ENCODE peak calls at places on chromosome 11, in seven cellular contexts. One of them, this sample, is unnamed.

GRCh38 chr11:102306048-102306575 is 11.2 kb upstream of the BIRC3 start:
- DNase-seq in RWPE1: peak
- DNase-seq in dorsolateral prefrontal cortex: no peak
- DNase-seq in MCF 10A: peak
- DNase-seq in cardiac fibroblast: no peak
- DNase-seq in transverse colon: peak
- DNase-seq in IMR-90: no peak
- DNase-seq in this sample: no peak

GRCh38 chr11:95363710-95364109 is 132.7 kb upstream of the SESN3 start:
- DNase-seq in RWPE1: no peak
- DNase-seq in dorsolateral prefrontal cortex: no peak
- DNase-seq in MCF 10A: no peak
- DNase-seq in cardiac fibroblast: no peak
- DNase-seq in transverse colon: no peak
- DNase-seq in IMR-90: no peak
- DNase-seq in this sample: no peak

GRCh38 chr11:27453701-27454100 is 18.9 kb downstream of the LGR4 start:
- DNase-seq in RWPE1: no peak
- DNase-seq in dorsolateral prefrontal cortex: no peak
- DNase-seq in MCF 10A: no peak
- DNase-seq in cardiac fibroblast: no peak
- DNase-seq in transverse colon: no peak
- DNase-seq in IMR-90: no peak
- DNase-seq in this sample: no peak

GRCh38 chr11:111905391-111905790 is 6.2 kb downstream of the CRYAB start:
- DNase-seq in RWPE1: no peak
- DNase-seq in dorsolateral prefrontal cortex: no peak
- DNase-seq in MCF 10A: no peak
- DNase-seq in cardiac fibroblast: no peak
- DNase-seq in transverse colon: no peak
- DNase-seq in IMR-90: peak
- DNase-seq in this sample: no peak

GRCh38 chr11:2308713-2309112 is 6.9 kb downstream of the TSPAN32 start:
- DNase-seq in RWPE1: no peak
- DNase-seq in dorsolateral prefrontal cortex: no peak
- DNase-seq in MCF 10A: no peak
- DNase-seq in cardiac fibroblast: no peak
- DNase-seq in transverse colon: no peak
- DNase-seq in IMR-90: no peak
- DNase-seq in this sample: no peak

GRCh38 chr11:133957926-133958325 is 1.2 kb upstream of the IGSF9B start:
- DNase-seq in RWPE1: no peak
- DNase-seq in dorsolateral prefrontal cortex: no peak
- DNase-seq in MCF 10A: no peak
- DNase-seq in cardiac fibroblast: no peak
- DNase-seq in transverse colon: no peak
- DNase-seq in IMR-90: no peak
- DNase-seq in this sample: no peak

GRCh38 chr11:124716596-124716995 is 23.1 kb upstream of the NRGN start:
- DNase-seq in RWPE1: no peak
- DNase-seq in dorsolateral prefrontal cortex: no peak
- DNase-seq in MCF 10A: no peak
- DNase-seq in cardiac fibroblast: peak
- DNase-seq in transverse colon: no peak
- DNase-seq in IMR-90: peak
- DNase-seq in this sample: no peak

GRCh38 chr11:19084661-19085315 is 24.3 kb upstream of the MRGPRX2 start:
- DNase-seq in RWPE1: no peak
- DNase-seq in dorsolateral prefrontal cortex: no peak
- DNase-seq in MCF 10A: no peak
- DNase-seq in cardiac fibroblast: no peak
- DNase-seq in transverse colon: no peak
- DNase-seq in IMR-90: no peak
- DNase-seq in this sample: no peak

GRCh38 chr11:75667268-75667830 is 1.5 kb downstream of the MAP6 start:
- DNase-seq in RWPE1: peak
- DNase-seq in dorsolateral prefrontal cortex: peak
- DNase-seq in MCF 10A: no peak
- DNase-seq in cardiac fibroblast: no peak
- DNase-seq in transverse colon: peak
- DNase-seq in IMR-90: no peak
- DNase-seq in this sample: no peak

GRCh38 chr11:12810497-12810896 is 136.3 kb downstream of the TEAD1 start:
- DNase-seq in RWPE1: no peak
- DNase-seq in dorsolateral prefrontal cortex: no peak
- DNase-seq in MCF 10A: no peak
- DNase-seq in cardiac fibroblast: peak
- DNase-seq in transverse colon: no peak
- DNase-seq in IMR-90: peak
- DNase-seq in this sample: no peak

GRCh38 chr11:108926522-108927380 is 261.9 kb downstream of the DDX10 start:
- DNase-seq in RWPE1: no peak
- DNase-seq in dorsolateral prefrontal cortex: no peak
- DNase-seq in MCF 10A: no peak
- DNase-seq in cardiac fibroblast: no peak
- DNase-seq in transverse colon: no peak
- DNase-seq in IMR-90: no peak
- DNase-seq in this sample: no peak

GRCh38 chr11:117273550-117274289 is 17.4 kb upstream of the BACE1-AS start:
- DNase-seq in RWPE1: peak
- DNase-seq in dorsolateral prefrontal cortex: no peak
- DNase-seq in MCF 10A: peak
- DNase-seq in cardiac fibroblast: peak
- DNase-seq in transverse colon: no peak
- DNase-seq in IMR-90: peak
- DNase-seq in this sample: no peak

GRCh38 chr11:7547091-7547490 is 33.3 kb downstream of the PPFIBP2 start:
- DNase-seq in RWPE1: no peak
- DNase-seq in dorsolateral prefrontal cortex: no peak
- DNase-seq in MCF 10A: no peak
- DNase-seq in cardiac fibroblast: no peak
- DNase-seq in transverse colon: no peak
- DNase-seq in IMR-90: no peak
- DNase-seq in this sample: no peak

GRCh38 chr11:65625628-65626342 is 10.2 kb downstream of the PCNX3 start:
- DNase-seq in RWPE1: no peak
- DNase-seq in dorsolateral prefrontal cortex: peak
- DNase-seq in MCF 10A: no peak
- DNase-seq in cardiac fibroblast: peak
- DNase-seq in transverse colon: peak
- DNase-seq in IMR-90: no peak
- DNase-seq in this sample: no peak

GRCh38 chr11:13679768-13680167 is 11.3 kb downstream of the FAR1 start:
- DNase-seq in RWPE1: no peak
- DNase-seq in dorsolateral prefrontal cortex: no peak
- DNase-seq in MCF 10A: no peak
- DNase-seq in cardiac fibroblast: no peak
- DNase-seq in transverse colon: no peak
- DNase-seq in IMR-90: no peak
- DNase-seq in this sample: no peak

GRCh38 chr11:46392421-46393230 is 1.1 kb upstream of the CHRM4 start:
- DNase-seq in RWPE1: peak
- DNase-seq in dorsolateral prefrontal cortex: no peak
- DNase-seq in MCF 10A: peak
- DNase-seq in cardiac fibroblast: peak
- DNase-seq in transverse colon: peak
- DNase-seq in IMR-90: peak
- DNase-seq in this sample: peak

GRCh38 chr11:46393231-46393616 is 1.6 kb upstream of the CHRM4 start:
- DNase-seq in RWPE1: no peak
- DNase-seq in dorsolateral prefrontal cortex: no peak
- DNase-seq in MCF 10A: no peak
- DNase-seq in cardiac fibroblast: no peak
- DNase-seq in transverse colon: no peak
- DNase-seq in IMR-90: no peak
- DNase-seq in this sample: no peak

GRCh38 chr11:46390331-46391171 is 1.0 kb downstream of the CHRM4 start:
- DNase-seq in RWPE1: no peak
- DNase-seq in dorsolateral prefrontal cortex: no peak
- DNase-seq in MCF 10A: no peak
- DNase-seq in cardiac fibroblast: no peak
- DNase-seq in transverse colon: no peak
- DNase-seq in IMR-90: no peak
- DNase-seq in this sample: no peak

GRCh38 chr11:46391186-46391577 is 394 bp downstream of the CHRM4 start:
- DNase-seq in RWPE1: no peak
- DNase-seq in dorsolateral prefrontal cortex: no peak
- DNase-seq in MCF 10A: no peak
- DNase-seq in cardiac fibroblast: no peak
- DNase-seq in transverse colon: no peak
- DNase-seq in IMR-90: no peak
- DNase-seq in this sample: no peak

GRCh38 chr11:46391578-46392420 is at the start of gene CHRM4:
- DNase-seq in RWPE1: peak
- DNase-seq in dorsolateral prefrontal cortex: no peak
- DNase-seq in MCF 10A: no peak
- DNase-seq in cardiac fibroblast: no peak
- DNase-seq in transverse colon: peak
- DNase-seq in IMR-90: peak
- DNase-seq in this sample: peak
- TF ChIP-seq CTCF in RWPE1: peak
- TF ChIP-seq CTCF in dorsolateral prefrontal cortex: peak
- TF ChIP-seq CTCF in MCF 10A: peak
- TF ChIP-seq CTCF in cardiac fibroblast: peak
- TF ChIP-seq CTCF in transverse colon: no peak
- TF ChIP-seq CTCF in IMR-90: peak
- TF ChIP-seq CTCF in this sample: peak

GRCh38 chr11:8834379-8834778 is 76.6 kb upstream of the AKIP1 start:
- DNase-seq in RWPE1: no peak
- DNase-seq in dorsolateral prefrontal cortex: no peak
- DNase-seq in MCF 10A: no peak
- DNase-seq in cardiac fibroblast: no peak
- DNase-seq in transverse colon: no peak
- DNase-seq in IMR-90: no peak
- DNase-seq in this sample: no peak

GRCh38 chr11:8841899-8842298 is 69.1 kb upstream of the AKIP1 start:
- DNase-seq in RWPE1: no peak
- DNase-seq in dorsolateral prefrontal cortex: no peak
- DNase-seq in MCF 10A: no peak
- DNase-seq in cardiac fibroblast: peak
- DNase-seq in transverse colon: no peak
- DNase-seq in IMR-90: peak
- DNase-seq in this sample: no peak

GRCh38 chr11:8839957-8840945 is 70.7 kb upstream of the AKIP1 start:
- DNase-seq in RWPE1: no peak
- DNase-seq in dorsolateral prefrontal cortex: no peak
- DNase-seq in MCF 10A: no peak
- DNase-seq in cardiac fibroblast: peak
- DNase-seq in transverse colon: peak
- DNase-seq in IMR-90: peak
- DNase-seq in this sample: peak

GRCh38 chr11:8838248-8838647 is 72.7 kb upstream of the AKIP1 start:
- DNase-seq in RWPE1: no peak
- DNase-seq in dorsolateral prefrontal cortex: no peak
- DNase-seq in MCF 10A: peak
- DNase-seq in cardiac fibroblast: peak
- DNase-seq in transverse colon: no peak
- DNase-seq in IMR-90: peak
- DNase-seq in this sample: no peak

GRCh38 chr11:8839306-8839956 is 71.6 kb upstream of the AKIP1 start:
- DNase-seq in RWPE1: no peak
- DNase-seq in dorsolateral prefrontal cortex: no peak
- DNase-seq in MCF 10A: no peak
- DNase-seq in cardiac fibroblast: no peak
- DNase-seq in transverse colon: no peak
- DNase-seq in IMR-90: no peak
- DNase-seq in this sample: no peak
- TF ChIP-seq CTCF in RWPE1: no peak
- TF ChIP-seq CTCF in dorsolateral prefrontal cortex: no peak
- TF ChIP-seq CTCF in MCF 10A: no peak
- TF ChIP-seq CTCF in cardiac fibroblast: no peak
- TF ChIP-seq CTCF in transverse colon: no peak
- TF ChIP-seq CTCF in IMR-90: no peak
- TF ChIP-seq CTCF in this sample: peak

DNA sequence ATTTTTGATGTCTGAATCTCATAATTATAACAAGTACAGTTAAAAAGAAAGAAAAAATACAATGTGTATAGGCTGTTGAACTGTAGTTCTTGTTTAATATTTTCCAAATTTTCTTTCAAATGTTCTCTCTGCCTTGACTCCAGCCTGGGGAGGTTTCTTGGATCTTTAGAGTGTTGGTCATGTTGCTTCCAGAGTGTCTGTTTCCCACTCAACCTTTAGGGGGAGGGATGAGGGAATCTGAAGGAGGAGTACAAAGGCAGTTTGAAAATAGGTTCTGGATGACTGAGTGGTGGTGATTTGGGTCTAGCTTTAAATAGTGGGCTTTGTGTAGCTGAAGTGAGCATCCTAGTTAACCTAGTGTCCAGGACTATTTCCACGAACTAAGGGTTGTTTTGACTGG is 2.0 kb downstream of the CTNND1 start:
- DNase-seq in RWPE1: peak
- DNase-seq in dorsolateral prefrontal cortex: no peak
- DNase-seq in MCF 10A: peak
- DNase-seq in cardiac fibroblast: peak
- DNase-seq in transverse colon: no peak
- DNase-seq in IMR-90: peak
- DNase-seq in this sample: no peak
- TF ChIP-seq CTCF in RWPE1: peak
- TF ChIP-seq CTCF in dorsolateral prefrontal cortex: no peak
- TF ChIP-seq CTCF in MCF 10A: no peak
- TF ChIP-seq CTCF in cardiac fibroblast: peak
- TF ChIP-seq CTCF in transverse colon: peak
- TF ChIP-seq CTCF in IMR-90: peak
- TF ChIP-seq CTCF in this sample: peak

DNA sequence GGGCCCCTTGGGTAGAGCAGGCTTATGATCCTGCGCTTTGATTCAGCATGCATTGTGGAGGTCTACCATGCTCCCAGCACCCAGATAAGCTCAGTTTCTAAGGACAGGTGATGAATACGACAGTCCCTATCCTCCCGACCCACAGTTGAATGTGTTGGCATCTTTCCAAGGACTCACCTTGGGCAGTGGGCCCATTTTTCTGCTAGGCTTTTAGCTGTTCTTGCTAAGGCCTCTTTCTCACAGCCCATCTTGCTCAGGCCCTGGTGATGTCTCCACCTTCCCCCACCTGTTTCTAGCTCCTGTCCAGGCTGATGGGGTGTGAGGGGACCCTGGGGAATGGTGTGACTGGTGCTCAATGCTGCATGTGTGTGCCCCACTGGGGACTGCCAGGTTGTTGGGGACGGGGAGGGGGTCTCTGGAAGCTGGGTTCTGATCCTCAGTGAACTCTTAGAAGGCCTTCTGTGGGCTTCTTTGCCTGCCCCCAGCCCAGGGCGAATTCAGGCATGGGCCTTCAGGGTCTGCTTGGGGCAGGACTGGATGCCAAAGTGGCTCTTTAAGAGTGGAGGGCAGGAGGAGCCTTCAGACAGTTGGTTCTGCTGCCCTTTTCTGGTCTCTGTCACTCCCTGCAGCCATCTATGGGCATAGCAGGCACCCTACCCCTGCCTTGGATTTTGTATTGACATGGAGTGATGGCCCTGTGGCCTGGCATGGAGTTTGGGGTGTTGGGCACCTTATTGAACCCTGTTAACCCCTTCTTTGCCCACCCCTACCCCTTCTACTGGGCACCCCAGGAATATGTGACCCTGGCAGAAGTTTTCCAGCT is 33.1 kb downstream of the PHLDB1 start:
- DNase-seq in RWPE1: no peak
- DNase-seq in dorsolateral prefrontal cortex: no peak
- DNase-seq in MCF 10A: peak
- DNase-seq in cardiac fibroblast: no peak
- DNase-seq in transverse colon: no peak
- DNase-seq in IMR-90: no peak
- DNase-seq in this sample: no peak
- TF ChIP-seq CTCF in RWPE1: peak
- TF ChIP-seq CTCF in dorsolateral prefrontal cortex: peak
- TF ChIP-seq CTCF in MCF 10A: peak
- TF ChIP-seq CTCF in cardiac fibroblast: no peak
- TF ChIP-seq CTCF in transverse colon: peak
- TF ChIP-seq CTCF in IMR-90: no peak
- TF ChIP-seq CTCF in this sample: no peak

GRCh38 chr11:126500981-126501380 is 145.5 kb downstream of the ST3GAL4 start:
- DNase-seq in RWPE1: no peak
- DNase-seq in dorsolateral prefrontal cortex: no peak
- DNase-seq in MCF 10A: no peak
- DNase-seq in cardiac fibroblast: no peak
- DNase-seq in transverse colon: no peak
- DNase-seq in IMR-90: no peak
- DNase-seq in this sample: no peak
- TF ChIP-seq CTCF in RWPE1: no peak
- TF ChIP-seq CTCF in dorsolateral prefrontal cortex: no peak
- TF ChIP-seq CTCF in MCF 10A: no peak
- TF ChIP-seq CTCF in cardiac fibroblast: no peak
- TF ChIP-seq CTCF in transverse colon: no peak
- TF ChIP-seq CTCF in IMR-90: no peak
- TF ChIP-seq CTCF in this sample: no peak